ENCODE peak calls at places on chromosomes 4 and X, in nine cellular contexts. F is pancreas; N is occipital lobe; E is GM13977; Y is erythroblast; B is T-helper 1 cell; V is stimulated activated CD8-positive, alpha-beta memory T cell treated with anti-CD3 and anti-CD28 coated beads, Interleukin-4, amount 100 ng/mL, for 24 hours; U is NCI-H774; A is fibroblast of the conjunctiva. G is an unnamed sample.
A peak's percentile ranks its signal among the peaks of the same experiment; 100 is the strongest.

GRCh38 chr4:112253382-112254000 is 21.9 kb downstream of the AP1AR start:
- DNase-seq in F (no peak), N (no peak), E (peak; percentile 27), Y (no peak), B (no peak), V (no peak), U (no peak), A (no peak), G (no peak)

GRCh38 chr4:156829194-156829593 is 142.4 kb downstream of the PDGFC start:
- DNase-seq in F (no peak), N (no peak), E (no peak), Y (no peak), B (no peak), V (no peak), U (no peak), A (peak; percentile 81), G (no peak)

GRCh38 chr4:8468746-8469535 is 28.4 kb downstream of the TRMT44 start:
- DNase-seq in F (peak; percentile 65), N (peak; percentile 50), E (peak; percentile 87), Y (peak; percentile 74), B (peak; percentile 23), V (peak; percentile 28), U (no peak), A (peak; percentile 39), G (no peak)

GRCh38 chrX:7798327-7798726 is 44.6 kb upstream of the VCX start:
- DNase-seq in F (no peak), N (no peak), E (no peak), Y (no peak), B (no peak), V (no peak), U (no peak), A (no peak), G (no peak)

GRCh38 chr4:56158483-56158882 is 209.7 kb downstream of the CEP135 start:
- DNase-seq in F (no peak), N (no peak), E (no peak), Y (no peak), B (no peak), V (no peak), U (peak; percentile 22), A (no peak), G (no peak)

GRCh38 chrX:117607571-117607970 is 509.0 kb downstream of the KLHL13 start:
- DNase-seq in F (no peak), N (no peak), E (no peak), Y (no peak), B (no peak), V (no peak), U (no peak), A (no peak), G (no peak)

GRCh38 chr4:107603430-107603829 is 116.6 kb downstream of the PAPSS1 start:
- DNase-seq in F (no peak), N (no peak), E (no peak), Y (no peak), B (no peak), V (no peak), U (no peak), A (no peak), G (no peak)

GRCh38 chr4:57078685-57079521 is 31.3 kb downstream of the IGFBP7 start:
- DNase-seq in F (peak; percentile 46), N (no peak), E (no peak), Y (no peak), B (no peak), V (no peak), U (no peak), A (no peak), G (no peak)

GRCh38 chrX:136250191-136251041 is 784 bp downstream of the MAP7D3 start:
- DNase-seq in F (no peak), N (no peak), E (peak; percentile 51), Y (peak; percentile 35), B (peak; percentile 25), V (peak; percentile 23), U (no peak), A (no peak), G (no peak)

GRCh38 chr4:688695-689497 is at the start of gene SLC49A3:
- DNase-seq in F (peak; percentile 38), N (no peak), E (no peak), Y (no peak), B (no peak), V (no peak), U (no peak), A (no peak), G (no peak)

GRCh38 chr4:152651473-152652060 is 28.2 kb downstream of the TMEM154 start:
- DNase-seq in F (no peak), N (no peak), E (no peak), Y (no peak), B (no peak), V (no peak), U (no peak), A (no peak), G (no peak)

GRCh38 chr4:43048570-43048969 is 156.1 kb downstream of the GRXCR1 start:
- DNase-seq in F (no peak), N (no peak), E (no peak), Y (no peak), B (no peak), V (no peak), U (no peak), A (no peak), G (no peak)

GRCh38 chr4:138650917-138651564 is 364.5 kb upstream of the NOCT start:
- DNase-seq in F (no peak), N (no peak), E (no peak), Y (no peak), B (no peak), V (no peak), U (no peak), A (peak; percentile 1), G (no peak)

GRCh38 chr4:7210818-7211217 is 18.5 kb downstream of the SORCS2 start:
- DNase-seq in F (no peak), N (no peak), E (no peak), Y (no peak), B (no peak), V (no peak), U (no peak), A (peak; percentile 45), G (no peak)

GRCh38 chr4:32991663-32992062 is 2271.5 kb downstream of the PCDH7 start:
- DNase-seq in F (no peak), N (no peak), E (no peak), Y (no peak), B (no peak), V (no peak), U (no peak), A (no peak), G (no peak)

GRCh38 chr4:2827071-2827873 is 16.4 kb upstream of the ADD1 start:
- DNase-seq in F (peak; percentile 21), N (no peak), E (no peak), Y (no peak), B (no peak), V (no peak), U (no peak), A (no peak), G (peak; percentile 9)

GRCh38 chr4:2583517-2583916 is 47.1 kb downstream of the FAM193A start:
- DNase-seq in F (no peak), N (no peak), E (no peak), Y (no peak), B (no peak), V (no peak), U (no peak), A (peak; percentile 17), G (no peak)

GRCh38 chrX:103234869-103235268 is 20.0 kb downstream of the BEX4 start:
- DNase-seq in F (no peak), N (no peak), E (no peak), Y (no peak), B (no peak), V (no peak), U (no peak), A (no peak), G (no peak)

GRCh38 chr4:7905461-7905915 is 34.2 kb downstream of the AFAP1 start:
- DNase-seq in F (no peak), N (no peak), E (no peak), Y (no peak), B (no peak), V (no peak), U (no peak), A (peak; percentile 45), G (no peak)

GRCh38 chrX:103554687-103555417 is 30.5 kb upstream of the TCEAL4 start:
- DNase-seq in F (no peak), N (peak; percentile 53), E (peak; percentile 32), Y (peak; percentile 86), B (peak; percentile 43), V (peak; percentile 47), U (peak; percentile 47), A (peak; percentile 60), G (peak; percentile 26)

GRCh38 chrX:16785247-16786138 is 773 bp upstream of the TXLNG start:
- DNase-seq in F (peak; percentile 49), N (no peak), E (no peak), Y (no peak), B (no peak), V (peak; percentile 4), U (no peak), A (no peak), G (no peak)

GRCh38 chr4:142443469-142443868 is 402.6 kb downstream of the INPP4B start:
- DNase-seq in F (no peak), N (no peak), E (no peak), Y (no peak), B (no peak), V (no peak), U (no peak), A (no peak), G (no peak)

GRCh38 chr4:148441986-148442829 is at the start of gene NR3C2:
- DNase-seq in F (peak; percentile 98), N (peak; percentile 98), E (peak; percentile 99), Y (peak; percentile 95), B (peak; percentile 95), V (peak; percentile 92), U (peak; percentile 86), A (peak; percentile 94), G (peak; percentile 89)

GRCh38 chr4:153205757-153206156 is 1.5 kb downstream of the TRIM2 start:
- DNase-seq in F (peak; percentile 43), N (no peak), E (no peak), Y (no peak), B (no peak), V (no peak), U (no peak), A (no peak), G (no peak)

GRCh38 chr4:173519130-173520101 is 10.6 kb downstream of the HAND2 start:
- DNase-seq in F (no peak), N (no peak), E (no peak), Y (no peak), B (no peak), V (no peak), U (no peak), A (no peak), G (no peak)

GRCh38 chr4:25440478-25441030 is 63.5 kb downstream of the ANAPC4 start:
- DNase-seq in F (peak; percentile 66), N (no peak), E (no peak), Y (no peak), B (no peak), V (no peak), U (no peak), A (no peak), G (no peak)

GRCh38 chr4:145081756-145082155 is 16.2 kb downstream of the ANAPC10 start:
- DNase-seq in F (no peak), N (no peak), E (no peak), Y (no peak), B (no peak), V (no peak), U (no peak), A (no peak), G (no peak)

GRCh38 chr4:55896622-55897021 is 43.2 kb downstream of the EXOC1 start:
- DNase-seq in F (no peak), N (no peak), E (no peak), Y (no peak), B (no peak), V (no peak), U (no peak), A (no peak), G (no peak)

GRCh38 chr4:125132281-125132680 is 182.5 kb upstream of the FAT4 start:
- DNase-seq in F (no peak), N (no peak), E (no peak), Y (no peak), B (no peak), V (no peak), U (no peak), A (peak; percentile 29), G (no peak)

GRCh38 chr4:112823631-112824030 is 186.7 kb downstream of the LARP7 start:
- DNase-seq in F (no peak), N (no peak), E (no peak), Y (no peak), B (no peak), V (no peak), U (no peak), A (no peak), G (no peak)

GRCh38 chr4:128606173-128606572 is 203.3 kb upstream of the JADE1 start:
- DNase-seq in F (no peak), N (no peak), E (no peak), Y (no peak), B (no peak), V (no peak), U (no peak), A (peak; percentile 42), G (no peak)

G was measured in GM06990.